ENCODE peak calls at places on chromosomes 1 and 21, in five cellular contexts. D is PC-9; F is CD8-positive, alpha-beta T cell; P is kidney; H is spleen. E is an unnamed sample.

GRCh38 chr1:220487297-220487820 is 40.6 kb upstream of the MARK1 start:
- DNase-seq in D (peak), F (no peak), P (no peak), H (no peak), E (peak)

GRCh38 chr1:172682812-172683211 is 23.9 kb downstream of the FASLG start:
- DNase-seq in D (no peak), F (no peak), P (no peak), H (no peak), E (no peak)

GRCh38 chr1:12063141-12064072 is at the start of gene TNFRSF8:
- DNase-seq in D (no peak), F (no peak), P (no peak), H (no peak), E (peak)

GRCh38 chr1:8082945-8083344 is 56.8 kb upstream of the ERRFI1 start:
- DNase-seq in D (no peak), F (no peak), P (no peak), H (no peak), E (peak)

GRCh38 chr1:74590288-74590687 is 77.9 kb upstream of the LRRC53 start:
- DNase-seq in D (no peak), F (no peak), P (no peak), H (no peak), E (no peak)

GRCh38 chr1:155910621-155911121 is 478 bp downstream of the RIT1 start:
- DNase-seq in D (no peak), F (no peak), P (no peak), H (no peak), E (peak)

GRCh38 chr21:29351691-29352090 is 53.0 kb downstream of the BACH1 start:
- DNase-seq in D (no peak), F (no peak), P (no peak), H (no peak), E (peak)

GRCh38 chr1:94734963-94735899 is 84.9 kb upstream of the SLC44A3 start:
- DNase-seq in D (no peak), F (no peak), P (peak), H (no peak), E (peak)

GRCh38 chr1:67988066-67988465 is 62.4 kb downstream of the DIRAS3 start:
- DNase-seq in D (no peak), F (no peak), P (no peak), H (no peak), E (peak)

GRCh38 chr1:84379128-84379527 is 19.2 kb upstream of the DNASE2B start:
- DNase-seq in D (peak), F (no peak), P (no peak), H (no peak), E (peak)

GRCh38 chr1:38326135-38326534 is 279.5 kb upstream of the POU3F1 start:
- DNase-seq in D (no peak), F (no peak), P (no peak), H (no peak), E (no peak)

GRCh38 chr1:76939107-76939816 is 72.0 kb downstream of the ST6GALNAC5 start:
- DNase-seq in D (no peak), F (no peak), P (no peak), H (no peak), E (peak)

GRCh38 chr1:63836830-63837229 is 63.0 kb downstream of the ROR1 start:
- DNase-seq in D (no peak), F (no peak), P (no peak), H (no peak), E (no peak)

GRCh38 chr1:228060458-228061190 is 21.9 kb upstream of the ARF1 start:
- DNase-seq in D (no peak), F (no peak), P (peak), H (peak), E (no peak)

GRCh38 chr1:28718601-28719331 is 18.0 kb upstream of the YTHDF2 start:
- DNase-seq in D (no peak), F (no peak), P (no peak), H (no peak), E (peak)

GRCh38 chr1:207025144-207025880 is 7.2 kb downstream of the C1orf116 start:
- DNase-seq in D (peak), F (no peak), P (no peak), H (no peak), E (peak)

GRCh38 chr1:154344977-154345837 is 19.9 kb downstream of the ATP8B2 start:
- DNase-seq in D (no peak), F (peak), P (peak), H (peak), E (peak)

GRCh38 chr1:21622466-21623315 is 46.5 kb downstream of the RAP1GAP start:
- DNase-seq in D (no peak), F (peak), P (no peak), H (no peak), E (no peak)

GRCh38 chr1:61992257-61992656 is 202.4 kb upstream of the L1TD1 start:
- DNase-seq in D (no peak), F (no peak), P (no peak), H (no peak), E (no peak)

GRCh38 chr1:56466541-56466940 is 112.8 kb downstream of the PLPP3 start:
- DNase-seq in D (no peak), F (no peak), P (no peak), H (no peak), E (no peak)

GRCh38 chr1:28902738-28903137 is 11.6 kb upstream of the EPB41 start:
- DNase-seq in D (no peak), F (no peak), P (no peak), H (no peak), E (no peak)

GRCh38 chr1:32770741-32771548 is 46.2 kb downstream of the YARS1 start:
- DNase-seq in D (peak), F (no peak), P (peak), H (peak), E (no peak)

GRCh38 chr1:82934069-82934468 is 1064.9 kb downstream of the TTLL7 start:
- DNase-seq in D (peak), F (no peak), P (no peak), H (no peak), E (no peak)

GRCh38 chr21:45589686-45590245 is 47.5 kb upstream of the SLC19A1 start:
- DNase-seq in D (no peak), F (no peak), P (peak), H (no peak), E (no peak)

GRCh38 chr1:65235867-65236805 is 73.2 kb upstream of the DNAJC6 start:
- DNase-seq in D (no peak), F (no peak), P (no peak), H (no peak), E (peak)

GRCh38 chr21:45222001-45222400 is 65.7 kb downstream of the POFUT2 start:
- DNase-seq in D (no peak), F (no peak), P (no peak), H (no peak), E (no peak)

GRCh38 chr1:240820816-240821215 is 208.9 kb upstream of the GREM2 start:
- DNase-seq in D (no peak), F (no peak), P (no peak), H (no peak), E (no peak)

GRCh38 chr1:229596961-229597699 is 28.8 kb downstream of the TAF5L start:
- DNase-seq in D (no peak), F (no peak), P (no peak), H (no peak), E (peak)

GRCh38 chr1:7427066-7427465 is 344.0 kb upstream of the VAMP3 start:
- DNase-seq in D (no peak), F (no peak), P (peak), H (no peak), E (no peak)

GRCh38 chr1:108199231-108199657 is 899 bp downstream of the SLC25A24 start:
- DNase-seq in D (peak), F (no peak), P (no peak), H (no peak), E (peak)

GRCh38 chr1:155166373-155167165 is 6.5 kb downstream of the KRTCAP2 start:
- DNase-seq in D (no peak), F (no peak), P (peak), H (peak), E (peak)

DNA sequence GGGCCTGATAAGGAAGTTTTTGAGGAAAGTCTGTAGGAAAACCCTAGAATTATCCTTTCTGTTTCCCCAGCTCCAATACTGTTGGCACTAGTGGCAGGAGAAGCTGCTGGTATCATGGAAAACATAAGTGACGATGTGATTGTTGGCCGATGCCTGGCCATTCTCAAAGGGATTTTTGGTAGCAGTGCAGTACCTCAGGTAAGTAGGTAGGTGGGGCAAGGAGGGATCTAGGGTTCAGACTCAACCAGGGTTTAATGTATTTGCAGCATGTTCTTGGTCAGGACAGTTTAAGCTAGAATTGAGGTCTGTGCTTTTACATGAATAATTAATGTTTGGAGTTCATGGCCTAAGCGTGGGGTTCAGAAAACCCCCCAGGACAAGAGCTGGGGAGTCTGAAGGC is 62.1 kb downstream of the KDM1A start:
- DNase-seq in D (no peak), F (no peak), P (no peak), H (no peak), E (no peak)
- TF ChIP-seq CTCF in D (peak), F (no peak), P (no peak), H (no peak), E (peak)

DNA sequence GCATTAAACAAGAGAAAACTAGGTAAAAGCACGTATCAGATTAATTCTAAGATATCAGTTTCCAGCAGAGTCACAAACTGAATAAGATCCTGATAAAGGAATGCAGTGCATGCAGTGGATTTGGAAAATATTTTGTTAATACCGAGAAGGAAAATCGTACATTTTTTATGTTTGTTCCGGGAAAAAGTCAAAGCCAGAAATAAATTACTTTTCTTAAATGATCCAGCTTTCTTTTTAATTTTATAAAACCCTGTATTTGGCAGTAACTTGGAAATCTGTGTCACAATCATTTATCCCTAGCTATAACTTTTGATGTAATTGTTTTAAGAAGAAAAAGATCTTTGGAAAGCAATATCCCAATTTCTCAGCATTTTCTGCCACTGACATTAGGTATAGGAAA is 972 bp downstream of the PALMD start:
- DNase-seq in D (no peak), F (no peak), P (no peak), H (no peak), E (no peak)
- H3K4me3 ChIP-seq in D (peak), F (no peak), P (peak), H (no peak), E (peak)

DNA sequence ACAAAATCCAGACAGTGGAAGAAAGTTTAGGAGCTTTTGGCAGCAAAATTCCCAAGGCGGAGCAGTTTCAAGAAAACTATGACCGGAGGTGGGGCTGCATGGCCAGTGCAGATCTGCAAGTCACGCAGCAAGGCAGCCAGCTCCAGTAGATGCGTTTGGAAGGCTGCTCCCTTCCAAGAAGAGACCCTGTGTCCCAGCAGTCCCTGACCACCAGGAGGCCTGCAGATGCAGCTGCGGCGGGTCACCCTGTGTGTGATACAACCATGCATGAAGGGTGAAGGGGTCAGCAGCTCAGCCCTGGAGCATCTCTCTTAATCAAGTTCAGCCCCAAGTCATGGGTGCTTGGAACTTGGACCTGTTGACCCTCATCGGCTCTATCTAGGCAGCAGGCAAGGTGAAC is 29.3 kb downstream of the GPR157 start:
- DNase-seq in D (no peak), F (no peak), P (no peak), H (no peak), E (no peak)
- TF ChIP-seq CTCF in D (no peak), F (no peak), P (no peak), H (no peak), E (no peak)

GRCh38 chr1:77978293-77978968 is 441 bp downstream of the FUBP1 start:
- DNase-seq in D (peak), F (peak), P (peak), H (no peak), E (peak)

GRCh38 chr1:77977989-77978292 is 931 bp downstream of the FUBP1 start:
- DNase-seq in D (no peak), F (no peak), P (no peak), H (no peak), E (no peak)

GRCh38 chr1:77975907-77976306 is 3.0 kb downstream of the FUBP1 start:
- DNase-seq in D (no peak), F (no peak), P (no peak), H (no peak), E (no peak)

GRCh38 chr1:77975386-77975785 is 3.5 kb downstream of the FUBP1 start:
- DNase-seq in D (no peak), F (no peak), P (no peak), H (no peak), E (peak)

GRCh38 chr1:77976433-77977076 is 2.3 kb downstream of the FUBP1 start:
- DNase-seq in D (no peak), F (no peak), P (no peak), H (no peak), E (no peak)
- H3K4me3 ChIP-seq in D (peak), F (peak), P (peak), H (peak), E (peak)

GRCh38 chr1:14826172-14826636 is 227.7 kb downstream of the KAZN start:
- DNase-seq in D (no peak), F (no peak), P (no peak), H (no peak), E (peak)

GRCh38 chr1:14822996-14823395 is 224.5 kb downstream of the KAZN start:
- DNase-seq in D (no peak), F (no peak), P (no peak), H (no peak), E (no peak)

GRCh38 chr1:14822493-14822892 is 224.0 kb downstream of the KAZN start:
- DNase-seq in D (no peak), F (no peak), P (no peak), H (no peak), E (no peak)

GRCh38 chr1:14825396-14825795 is 226.9 kb downstream of the KAZN start:
- DNase-seq in D (no peak), F (no peak), P (no peak), H (no peak), E (no peak)

DNA sequence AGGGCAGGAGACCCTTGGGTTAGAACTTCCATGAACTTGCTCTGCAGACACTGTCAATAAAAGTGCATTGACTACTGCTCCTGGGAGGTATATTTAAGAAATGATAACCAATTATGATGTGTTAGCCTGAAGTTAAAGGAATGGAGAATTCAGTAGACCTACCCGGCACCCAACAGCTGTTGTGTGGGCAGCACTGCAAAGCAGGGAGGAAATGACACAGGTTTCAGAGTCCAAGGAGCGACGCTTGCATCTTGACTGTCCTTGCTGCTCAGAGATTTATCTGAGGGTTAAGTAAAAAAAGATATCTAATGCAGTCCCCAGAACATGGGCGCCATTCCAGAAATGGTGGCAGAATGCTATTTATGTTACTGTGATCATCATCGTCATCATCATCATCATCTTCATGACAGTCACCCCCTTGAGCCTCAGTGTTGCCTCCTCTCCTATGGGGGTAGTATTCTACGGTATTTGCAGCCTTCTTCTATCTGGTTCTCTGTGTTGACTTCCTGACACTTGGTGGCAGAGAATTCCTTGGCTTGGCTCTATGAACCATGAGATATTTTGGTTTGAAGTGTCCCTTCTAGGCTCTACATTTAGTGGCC is 225.9 kb downstream of the KAZN start:
- DNase-seq in D (no peak), F (no peak), P (no peak), H (no peak), E (no peak)
- TF ChIP-seq CTCF in D (no peak), F (no peak), P (no peak), H (no peak), E (no peak)

DNA sequence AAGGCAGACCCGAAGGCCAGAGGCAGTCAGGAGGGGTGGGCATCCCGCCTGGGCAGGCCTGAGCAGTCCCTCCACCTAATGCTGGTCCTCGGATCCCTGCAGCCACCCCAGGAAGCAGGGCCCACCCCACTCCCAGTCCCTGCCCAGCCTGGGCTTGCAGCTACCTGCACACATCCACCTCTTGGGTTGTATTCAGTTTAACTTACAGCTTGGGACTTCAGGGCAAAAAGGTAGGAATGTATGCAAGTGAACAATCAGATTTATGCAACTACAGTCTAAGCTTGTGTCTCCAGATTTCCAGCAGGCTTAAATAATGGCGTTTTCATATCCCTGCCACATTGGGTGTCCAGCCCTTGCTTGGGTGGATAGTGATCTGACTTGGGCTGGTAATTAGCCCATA is 17.4 kb downstream of the LDLRAP1 start:
- DNase-seq in D (no peak), F (no peak), P (no peak), H (peak), E (no peak)
- H3K4me3 ChIP-seq in D (no peak), F (no peak), P (no peak), H (no peak), E (no peak)

GRCh38 chr1:214316597-214316996 is 35.6 kb downstream of the SMYD2 start:
- DNase-seq in D (peak), F (no peak), P (no peak), H (no peak), E (no peak)

GRCh38 chr1:214317300-214317699 is 36.3 kb downstream of the SMYD2 start:
- DNase-seq in D (no peak), F (no peak), P (no peak), H (no peak), E (no peak)

GRCh38 chr1:214318956-214319355 is 38.0 kb downstream of the SMYD2 start:
- DNase-seq in D (no peak), F (no peak), P (no peak), H (peak), E (no peak)

GRCh38 chr1:214318356-214318755 is 37.4 kb downstream of the SMYD2 start:
- DNase-seq in D (no peak), F (no peak), P (no peak), H (no peak), E (peak)

DNA sequence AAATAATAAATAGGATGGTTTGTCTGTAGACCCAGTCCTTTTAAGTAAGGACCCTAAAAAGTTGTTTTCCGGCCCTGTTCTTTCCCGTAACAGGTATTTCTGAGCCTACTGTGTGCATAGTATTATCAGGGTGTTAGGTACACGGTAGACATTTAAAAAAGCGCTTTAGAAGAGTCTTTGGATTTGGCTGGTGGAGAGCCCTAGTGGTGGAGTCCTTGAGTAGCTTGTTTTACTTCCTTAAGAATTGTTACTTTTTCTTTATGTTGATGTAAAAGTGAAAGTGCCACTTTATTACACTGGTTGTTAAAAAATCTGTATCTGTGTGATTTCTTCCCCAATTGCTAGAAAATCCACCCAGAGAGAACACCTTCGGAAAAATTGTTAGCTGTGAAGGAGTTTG is 36.8 kb downstream of the SMYD2 start:
- DNase-seq in D (no peak), F (no peak), P (no peak), H (no peak), E (no peak)
- TF ChIP-seq CTCF in D (no peak), F (no peak), P (no peak), H (no peak), E (peak)

GRCh38 chr1:201542166-201543045 is 3.5 kb downstream of the NAV1 start:
- DNase-seq in D (no peak), F (no peak), P (no peak), H (no peak), E (peak)
- H3K4me3 ChIP-seq in D (no peak), F (no peak), P (no peak), H (no peak), E (no peak)